ENCODE peak calls at places on chromosomes 16 and 17, in eight cellular contexts. One of them, this sample, is unnamed.

GRCh38 chr16:89357055-89357454 is 133.3 kb downstream of the ANKRD11 start:
- DNase-seq in heart left ventricle: no peak
- DNase-seq in GDM1: no peak
- DNase-seq in dorsolateral prefrontal cortex: no peak
- DNase-seq in WTC11: no peak
- DNase-seq in putamen: no peak
- DNase-seq in NCI-H2107: no peak
- DNase-seq in D721Med: no peak
- DNase-seq in this sample: no peak

GRCh38 chr17:21680366-21680765 is 12.0 kb upstream of the KCNJ18 start:
- DNase-seq in dorsolateral prefrontal cortex: no peak
- DNase-seq in putamen: no peak
- DNase-seq in NCI-H2107: no peak
- DNase-seq in GDM1: no peak
- DNase-seq in D721Med: no peak
- DNase-seq in heart left ventricle: peak; percentile 67
- DNase-seq in WTC11: no peak
- DNase-seq in this sample: no peak

GRCh38 chr17:32298298-32298697 is 32.7 kb downstream of the RHBDL3 start:
- DNase-seq in D721Med: no peak
- DNase-seq in putamen: no peak
- DNase-seq in WTC11: no peak
- DNase-seq in heart left ventricle: no peak
- DNase-seq in GDM1: no peak
- DNase-seq in NCI-H2107: no peak
- DNase-seq in dorsolateral prefrontal cortex: peak; percentile 55
- DNase-seq in this sample: no peak

GRCh38 chr17:82056729-82057621 is 5.3 kb downstream of the GPS1 start:
- DNase-seq in dorsolateral prefrontal cortex: no peak
- DNase-seq in NCI-H2107: no peak
- DNase-seq in heart left ventricle: peak; percentile 61
- DNase-seq in putamen: no peak
- DNase-seq in WTC11: no peak
- DNase-seq in GDM1: no peak
- DNase-seq in D721Med: no peak
- DNase-seq in this sample: no peak

GRCh38 chr17:2087597-2088211 is 32.8 kb downstream of the HIC1 start:
- DNase-seq in dorsolateral prefrontal cortex: no peak
- DNase-seq in GDM1: peak; percentile 83
- DNase-seq in putamen: peak; percentile 49
- DNase-seq in D721Med: no peak
- DNase-seq in WTC11: no peak
- DNase-seq in heart left ventricle: no peak
- DNase-seq in NCI-H2107: no peak
- DNase-seq in this sample: peak; percentile 96

GRCh38 chr17:43578699-43579569 is 32.8 kb upstream of the ETV4 start:
- DNase-seq in GDM1: no peak
- DNase-seq in dorsolateral prefrontal cortex: no peak
- DNase-seq in putamen: no peak
- DNase-seq in NCI-H2107: no peak
- DNase-seq in heart left ventricle: no peak
- DNase-seq in D721Med: no peak
- DNase-seq in WTC11: peak; percentile 40
- DNase-seq in this sample: no peak

GRCh38 chr17:55402374-55402773 is 19.3 kb downstream of the MMD start:
- DNase-seq in D721Med: no peak
- DNase-seq in NCI-H2107: no peak
- DNase-seq in dorsolateral prefrontal cortex: no peak
- DNase-seq in GDM1: no peak
- DNase-seq in heart left ventricle: no peak
- DNase-seq in WTC11: no peak
- DNase-seq in putamen: no peak
- DNase-seq in this sample: no peak

GRCh38 chr17:76612465-76612864 is 26.8 kb upstream of the ST6GALNAC2 start:
- DNase-seq in putamen: no peak
- DNase-seq in D721Med: no peak
- DNase-seq in NCI-H2107: no peak
- DNase-seq in dorsolateral prefrontal cortex: no peak
- DNase-seq in heart left ventricle: no peak
- DNase-seq in WTC11: no peak
- DNase-seq in GDM1: no peak
- DNase-seq in this sample: no peak

GRCh38 chr16:30340621-30341020 is 14.5 kb downstream of the CD2BP2 start:
- DNase-seq in putamen: no peak
- DNase-seq in D721Med: no peak
- DNase-seq in GDM1: no peak
- DNase-seq in NCI-H2107: no peak
- DNase-seq in WTC11: no peak
- DNase-seq in dorsolateral prefrontal cortex: no peak
- DNase-seq in heart left ventricle: no peak
- DNase-seq in this sample: no peak

GRCh38 chr17:75398279-75398678 is 7.2 kb downstream of the GRB2 start:
- DNase-seq in WTC11: no peak
- DNase-seq in NCI-H2107: no peak
- DNase-seq in putamen: no peak
- DNase-seq in GDM1: no peak
- DNase-seq in D721Med: no peak
- DNase-seq in heart left ventricle: no peak
- DNase-seq in dorsolateral prefrontal cortex: no peak
- DNase-seq in this sample: no peak

GRCh38 chr17:70089513-70090148 is 14.6 kb downstream of the KCNJ16 start:
- DNase-seq in WTC11: no peak
- DNase-seq in NCI-H2107: no peak
- DNase-seq in GDM1: no peak
- DNase-seq in dorsolateral prefrontal cortex: no peak
- DNase-seq in putamen: no peak
- DNase-seq in heart left ventricle: no peak
- DNase-seq in D721Med: no peak
- DNase-seq in this sample: no peak

GRCh38 chr17:64984181-64984580 is 64.9 kb upstream of the LRRC37A3 start:
- DNase-seq in D721Med: no peak
- DNase-seq in dorsolateral prefrontal cortex: no peak
- DNase-seq in WTC11: no peak
- DNase-seq in GDM1: no peak
- DNase-seq in NCI-H2107: no peak
- DNase-seq in putamen: no peak
- DNase-seq in heart left ventricle: no peak
- DNase-seq in this sample: no peak

GRCh38 chr17:75874323-75875181 is 3.8 kb downstream of the TRIM47 start:
- DNase-seq in D721Med: no peak
- DNase-seq in NCI-H2107: no peak
- DNase-seq in WTC11: no peak
- DNase-seq in dorsolateral prefrontal cortex: no peak
- DNase-seq in GDM1: no peak
- DNase-seq in heart left ventricle: peak; percentile 66
- DNase-seq in putamen: no peak
- DNase-seq in this sample: no peak

GRCh38 chr17:2399572-2400473 is 1.0 kb downstream of the MNT start:
- DNase-seq in WTC11: peak; percentile 96
- DNase-seq in NCI-H2107: peak; percentile 86
- DNase-seq in dorsolateral prefrontal cortex: peak; percentile 91
- DNase-seq in putamen: peak; percentile 95
- DNase-seq in heart left ventricle: peak; percentile 97
- DNase-seq in GDM1: peak; percentile 90
- DNase-seq in D721Med: peak; percentile 94
- DNase-seq in this sample: peak; percentile 94

GRCh38 chr16:68740628-68741346 is 3.7 kb downstream of the CDH1 start:
- DNase-seq in WTC11: no peak
- DNase-seq in heart left ventricle: no peak
- DNase-seq in D721Med: no peak
- DNase-seq in dorsolateral prefrontal cortex: no peak
- DNase-seq in GDM1: no peak
- DNase-seq in putamen: no peak
- DNase-seq in NCI-H2107: no peak
- DNase-seq in this sample: peak; percentile 61

GRCh38 chr16:10827691-10828341 is 9.2 kb upstream of the TVP23A start:
- DNase-seq in NCI-H2107: no peak
- DNase-seq in putamen: peak; percentile 55
- DNase-seq in WTC11: no peak
- DNase-seq in heart left ventricle: peak; percentile 90
- DNase-seq in dorsolateral prefrontal cortex: peak; percentile 28
- DNase-seq in GDM1: no peak
- DNase-seq in D721Med: no peak
- DNase-seq in this sample: no peak

GRCh38 chr17:48024149-48025039 is 13.2 kb downstream of the COPZ2 start:
- DNase-seq in D721Med: no peak
- DNase-seq in heart left ventricle: peak; percentile 71
- DNase-seq in WTC11: peak; percentile 52
- DNase-seq in GDM1: no peak
- DNase-seq in NCI-H2107: no peak
- DNase-seq in dorsolateral prefrontal cortex: peak; percentile 7
- DNase-seq in putamen: no peak
- DNase-seq in this sample: no peak

GRCh38 chr16:3086596-3087242 is 12.4 kb downstream of the ZSCAN10 start:
- DNase-seq in putamen: no peak
- DNase-seq in heart left ventricle: no peak
- DNase-seq in GDM1: peak; percentile 40
- DNase-seq in NCI-H2107: no peak
- DNase-seq in WTC11: no peak
- DNase-seq in dorsolateral prefrontal cortex: no peak
- DNase-seq in D721Med: no peak
- DNase-seq in this sample: peak; percentile 64

GRCh38 chr17:79306688-79307323 is 232.2 kb downstream of the ENGASE start:
- DNase-seq in D721Med: no peak
- DNase-seq in putamen: no peak
- DNase-seq in GDM1: no peak
- DNase-seq in NCI-H2107: peak; percentile 49
- DNase-seq in dorsolateral prefrontal cortex: peak; percentile 67
- DNase-seq in WTC11: no peak
- DNase-seq in heart left ventricle: no peak
- DNase-seq in this sample: no peak

GRCh38 chr16:8996891-8997290 is 33.2 kb upstream of the USP7 start:
- DNase-seq in D721Med: no peak
- DNase-seq in heart left ventricle: no peak
- DNase-seq in putamen: peak; percentile 47
- DNase-seq in WTC11: no peak
- DNase-seq in GDM1: no peak
- DNase-seq in NCI-H2107: no peak
- DNase-seq in dorsolateral prefrontal cortex: no peak
- DNase-seq in this sample: no peak

GRCh38 chr17:35614835-35615234 is 27.7 kb downstream of the AP2B1 start:
- DNase-seq in dorsolateral prefrontal cortex: no peak
- DNase-seq in WTC11: no peak
- DNase-seq in NCI-H2107: no peak
- DNase-seq in D721Med: no peak
- DNase-seq in GDM1: no peak
- DNase-seq in putamen: no peak
- DNase-seq in heart left ventricle: no peak
- DNase-seq in this sample: no peak

GRCh38 chr16:77974883-77975282 is 47.5 kb upstream of the CLEC3A start:
- DNase-seq in GDM1: no peak
- DNase-seq in WTC11: peak; percentile 31
- DNase-seq in putamen: no peak
- DNase-seq in D721Med: no peak
- DNase-seq in NCI-H2107: no peak
- DNase-seq in heart left ventricle: no peak
- DNase-seq in dorsolateral prefrontal cortex: no peak
- DNase-seq in this sample: peak; percentile 40

GRCh38 chr16:56869513-56870270 is 4.7 kb downstream of the SLC12A3 start:
- DNase-seq in GDM1: peak; percentile 31
- DNase-seq in putamen: no peak
- DNase-seq in heart left ventricle: no peak
- DNase-seq in WTC11: peak; percentile 70
- DNase-seq in D721Med: no peak
- DNase-seq in NCI-H2107: no peak
- DNase-seq in dorsolateral prefrontal cortex: no peak
- DNase-seq in this sample: peak; percentile 58

GRCh38 chr16:75789237-75789636 is 62.9 kb upstream of the CPHXL start:
- DNase-seq in NCI-H2107: peak; percentile 28
- DNase-seq in heart left ventricle: no peak
- DNase-seq in dorsolateral prefrontal cortex: no peak
- DNase-seq in WTC11: no peak
- DNase-seq in GDM1: no peak
- DNase-seq in D721Med: peak; percentile 17
- DNase-seq in putamen: peak; percentile 66
- DNase-seq in this sample: peak; percentile 68

GRCh38 chr17:68344701-68345136 is 53.4 kb downstream of the ARSG start:
- DNase-seq in D721Med: no peak
- DNase-seq in WTC11: no peak
- DNase-seq in NCI-H2107: peak; percentile 62
- DNase-seq in dorsolateral prefrontal cortex: no peak
- DNase-seq in heart left ventricle: no peak
- DNase-seq in GDM1: no peak
- DNase-seq in putamen: no peak
- DNase-seq in this sample: peak; percentile 54

GRCh38 chr17:80622170-80622466 is 77.5 kb downstream of the RPTOR start:
- DNase-seq in GDM1: no peak
- DNase-seq in D721Med: no peak
- DNase-seq in NCI-H2107: no peak
- DNase-seq in heart left ventricle: no peak
- DNase-seq in WTC11: no peak
- DNase-seq in dorsolateral prefrontal cortex: no peak
- DNase-seq in putamen: no peak
- DNase-seq in this sample: no peak

GRCh38 chr16:30491744-30492308 is 19.3 kb downstream of the ITGAL start:
- DNase-seq in NCI-H2107: no peak
- DNase-seq in GDM1: peak; percentile 72
- DNase-seq in D721Med: no peak
- DNase-seq in heart left ventricle: no peak
- DNase-seq in putamen: no peak
- DNase-seq in WTC11: no peak
- DNase-seq in dorsolateral prefrontal cortex: no peak
- DNase-seq in this sample: peak; percentile 85

GRCh38 chr17:47803201-47803600 is 18.4 kb downstream of the OSBPL7 start:
- DNase-seq in GDM1: no peak
- DNase-seq in NCI-H2107: no peak
- DNase-seq in putamen: no peak
- DNase-seq in D721Med: no peak
- DNase-seq in heart left ventricle: no peak
- DNase-seq in dorsolateral prefrontal cortex: no peak
- DNase-seq in WTC11: no peak
- DNase-seq in this sample: no peak

GRCh38 chr17:79478051-79478461 is 132.8 kb downstream of the RBFOX3 start:
- DNase-seq in WTC11: no peak
- DNase-seq in dorsolateral prefrontal cortex: peak; percentile 39
- DNase-seq in D721Med: no peak
- DNase-seq in heart left ventricle: no peak
- DNase-seq in NCI-H2107: no peak
- DNase-seq in GDM1: no peak
- DNase-seq in putamen: peak; percentile 55
- DNase-seq in this sample: no peak

GRCh38 chr17:81931557-81932332 is 4.2 kb upstream of the MAFG start:
- DNase-seq in GDM1: no peak
- DNase-seq in NCI-H2107: no peak
- DNase-seq in dorsolateral prefrontal cortex: no peak
- DNase-seq in WTC11: no peak
- DNase-seq in D721Med: no peak
- DNase-seq in putamen: no peak
- DNase-seq in heart left ventricle: no peak
- DNase-seq in this sample: no peak

GRCh38 chr16:49701867-49702494 is 153.9 kb downstream of the ZNF423 start:
- DNase-seq in WTC11: peak; percentile 77
- DNase-seq in putamen: no peak
- DNase-seq in dorsolateral prefrontal cortex: peak; percentile 79
- DNase-seq in GDM1: no peak
- DNase-seq in D721Med: no peak
- DNase-seq in heart left ventricle: peak; percentile 82
- DNase-seq in NCI-H2107: no peak
- DNase-seq in this sample: no peak

GRCh38 chr16:852451-853185 is 52.1 kb upstream of the GNG13 start:
- DNase-seq in GDM1: no peak
- DNase-seq in putamen: peak; percentile 43
- DNase-seq in NCI-H2107: no peak
- DNase-seq in heart left ventricle: peak; percentile 46
- DNase-seq in dorsolateral prefrontal cortex: no peak
- DNase-seq in WTC11: no peak
- DNase-seq in D721Med: no peak
- DNase-seq in this sample: no peak

GRCh38 chr16:67405336-67405735 is 10.9 kb downstream of the ZDHHC1 start:
- DNase-seq in dorsolateral prefrontal cortex: no peak
- DNase-seq in putamen: no peak
- DNase-seq in NCI-H2107: no peak
- DNase-seq in GDM1: no peak
- DNase-seq in heart left ventricle: no peak
- DNase-seq in D721Med: no peak
- DNase-seq in WTC11: no peak
- DNase-seq in this sample: no peak

GRCh38 chr17:83077411-83077810 is 2.0 kb upstream of the METRNL start:
- DNase-seq in NCI-H2107: no peak
- DNase-seq in D721Med: no peak
- DNase-seq in GDM1: no peak
- DNase-seq in dorsolateral prefrontal cortex: no peak
- DNase-seq in heart left ventricle: no peak
- DNase-seq in putamen: no peak
- DNase-seq in WTC11: no peak
- DNase-seq in this sample: no peak

This sample was measured in KBM-7.